ENCODE peak calls at places on chromosome 17, in ten cellular contexts. Q is GM23338, L is A549, Y is uterus, R is IMR-90, A is PC-3, T is WERI-Rb-1, S is astrocyte, B is lower leg skin, U is body of pancreas. D is an unnamed sample.

GRCh38 chr17:74760404-74761105 is 12.1 kb downstream of the NHERF1 start:
- DNase-seq in Q (no peak), L (no peak), Y (no peak), R (no peak), A (no peak), T (peak), S (no peak), B (no peak), U (no peak), D (no peak)

GRCh38 chr17:8056976-8057625 is 18.2 kb downstream of the ALOX15B start:
- DNase-seq in Q (no peak), L (no peak), Y (no peak), R (no peak), A (peak), T (no peak), S (no peak), B (no peak), U (no peak), D (no peak)

GRCh38 chr17:81276781-81277180 is 18.3 kb downstream of the SLC38A10 start:
- DNase-seq in Q (no peak), L (no peak), Y (no peak), R (no peak), A (no peak), T (no peak), S (no peak), B (no peak), U (no peak), D (no peak)

GRCh38 chr17:50364715-50365114 is 8.3 kb downstream of the MRPL27 start:
- DNase-seq in Q (peak), L (no peak), Y (no peak), R (peak), A (no peak), T (no peak), S (peak), B (no peak), U (no peak), D (no peak)

GRCh38 chr17:33262724-33263123 is 30.4 kb downstream of the ASIC2 start:
- DNase-seq in Q (peak), L (peak), Y (no peak), R (no peak), A (no peak), T (peak), S (peak), B (no peak), U (no peak), D (no peak)

GRCh38 chr17:4293572-4293971 is 29.8 kb upstream of the ANKFY1 start:
- DNase-seq in Q (no peak), L (no peak), Y (no peak), R (no peak), A (no peak), T (no peak), S (no peak), B (no peak), U (no peak), D (peak)

GRCh38 chr17:69506489-69506888 is 92.0 kb downstream of the MAP2K6 start:
- DNase-seq in Q (peak), L (peak), Y (no peak), R (no peak), A (peak), T (no peak), S (no peak), B (no peak), U (no peak), D (no peak)

GRCh38 chr17:15942207-15942833 is 2.6 kb upstream of the ADORA2B start:
- DNase-seq in Q (no peak), L (no peak), Y (no peak), R (no peak), A (peak), T (no peak), S (no peak), B (no peak), U (no peak), D (no peak)

GRCh38 chr17:29930399-29931010 is 477 bp upstream of the SSH2 start:
- DNase-seq in Q (peak), L (no peak), Y (no peak), R (peak), A (no peak), T (no peak), S (peak), B (no peak), U (no peak), D (no peak)

GRCh38 chr17:79702550-79703236 is 28.1 kb upstream of the ENPP7 start:
- DNase-seq in Q (no peak), L (no peak), Y (no peak), R (no peak), A (no peak), T (no peak), S (no peak), B (no peak), U (no peak), D (no peak)

GRCh38 chr17:70168044-70168978 is 1.0 kb upstream of the KCNJ2 start:
- DNase-seq in Q (peak), L (peak), Y (peak), R (peak), A (peak), T (peak), S (peak), B (peak), U (peak), D (peak)

GRCh38 chr17:34797724-34798123 is 163.5 kb downstream of the CCT6B start:
- DNase-seq in Q (peak), L (peak), Y (no peak), R (peak), A (peak), T (no peak), S (no peak), B (no peak), U (no peak), D (peak)

GRCh38 chr17:33267279-33267790 is 25.8 kb downstream of the ASIC2 start:
- DNase-seq in Q (no peak), L (peak), Y (no peak), R (peak), A (peak), T (no peak), S (peak), B (no peak), U (no peak), D (no peak)

GRCh38 chr17:69870091-69870530 is 204.9 kb upstream of the KCNJ16 start:
- DNase-seq in Q (no peak), L (peak), Y (no peak), R (peak), A (peak), T (no peak), S (peak), B (no peak), U (no peak), D (no peak)

GRCh38 chr17:38725066-38725465 is 5.1 kb upstream of the CISD3 start:
- DNase-seq in Q (no peak), L (no peak), Y (no peak), R (no peak), A (no peak), T (no peak), S (no peak), B (no peak), U (no peak), D (no peak)

GRCh38 chr17:71033336-71033735 is 864.0 kb downstream of the KCNJ2 start:
- DNase-seq in Q (peak), L (no peak), Y (no peak), R (no peak), A (no peak), T (no peak), S (no peak), B (no peak), U (no peak), D (no peak)

GRCh38 chr17:2975469-2975958 is 87.9 kb downstream of the OR1D5 start:
- DNase-seq in Q (no peak), L (no peak), Y (no peak), R (no peak), A (peak), T (no peak), S (peak), B (no peak), U (peak), D (no peak)

GRCh38 chr17:56891751-56892150 is 22.1 kb downstream of the TRIM25 start:
- DNase-seq in Q (peak), L (peak), Y (no peak), R (no peak), A (no peak), T (peak), S (no peak), B (no peak), U (peak), D (no peak)

GRCh38 chr17:36859701-36860100 is 77.6 kb upstream of the LHX1 start:
- DNase-seq in Q (no peak), L (no peak), Y (no peak), R (no peak), A (no peak), T (no peak), S (no peak), B (no peak), U (no peak), D (no peak)

GRCh38 chr17:64006361-64007088 is 8.4 kb downstream of the PRR29 start:
- DNase-seq in Q (no peak), L (no peak), Y (peak), R (no peak), A (no peak), T (no peak), S (no peak), B (no peak), U (peak), D (peak)

GRCh38 chr17:61305024-61305423 is 94.6 kb upstream of the TBX2 start:
- DNase-seq in Q (no peak), L (no peak), Y (no peak), R (peak), A (no peak), T (no peak), S (no peak), B (no peak), U (no peak), D (no peak)

GRCh38 chr17:45090711-45091110 is 29.6 kb downstream of the NMT1 start:
- DNase-seq in Q (no peak), L (peak), Y (no peak), R (peak), A (no peak), T (no peak), S (no peak), B (no peak), U (no peak), D (no peak)

GRCh38 chr17:63433746-63434591 is 12.1 kb downstream of the CYB561 start:
- DNase-seq in Q (no peak), L (peak), Y (peak), R (peak), A (peak), T (no peak), S (peak), B (peak), U (peak), D (no peak)

GRCh38 chr17:66449418-66449977 is 147.1 kb downstream of the PRKCA start:
- DNase-seq in Q (peak), L (no peak), Y (no peak), R (no peak), A (no peak), T (no peak), S (no peak), B (no peak), U (no peak), D (no peak)

GRCh38 chr17:66448008-66448644 is 145.7 kb downstream of the PRKCA start:
- DNase-seq in Q (no peak), L (no peak), Y (no peak), R (no peak), A (no peak), T (no peak), S (no peak), B (no peak), U (no peak), D (no peak)

GRCh38 chr17:66450857-66451158 is 148.4 kb downstream of the PRKCA start:
- DNase-seq in Q (no peak), L (no peak), Y (no peak), R (no peak), A (no peak), T (no peak), S (no peak), B (no peak), U (no peak), D (no peak)

GRCh38 chr17:66450008-66450856 is 147.8 kb downstream of the PRKCA start:
- DNase-seq in Q (peak), L (no peak), Y (no peak), R (no peak), A (no peak), T (no peak), S (no peak), B (no peak), U (no peak), D (no peak)

DNA sequence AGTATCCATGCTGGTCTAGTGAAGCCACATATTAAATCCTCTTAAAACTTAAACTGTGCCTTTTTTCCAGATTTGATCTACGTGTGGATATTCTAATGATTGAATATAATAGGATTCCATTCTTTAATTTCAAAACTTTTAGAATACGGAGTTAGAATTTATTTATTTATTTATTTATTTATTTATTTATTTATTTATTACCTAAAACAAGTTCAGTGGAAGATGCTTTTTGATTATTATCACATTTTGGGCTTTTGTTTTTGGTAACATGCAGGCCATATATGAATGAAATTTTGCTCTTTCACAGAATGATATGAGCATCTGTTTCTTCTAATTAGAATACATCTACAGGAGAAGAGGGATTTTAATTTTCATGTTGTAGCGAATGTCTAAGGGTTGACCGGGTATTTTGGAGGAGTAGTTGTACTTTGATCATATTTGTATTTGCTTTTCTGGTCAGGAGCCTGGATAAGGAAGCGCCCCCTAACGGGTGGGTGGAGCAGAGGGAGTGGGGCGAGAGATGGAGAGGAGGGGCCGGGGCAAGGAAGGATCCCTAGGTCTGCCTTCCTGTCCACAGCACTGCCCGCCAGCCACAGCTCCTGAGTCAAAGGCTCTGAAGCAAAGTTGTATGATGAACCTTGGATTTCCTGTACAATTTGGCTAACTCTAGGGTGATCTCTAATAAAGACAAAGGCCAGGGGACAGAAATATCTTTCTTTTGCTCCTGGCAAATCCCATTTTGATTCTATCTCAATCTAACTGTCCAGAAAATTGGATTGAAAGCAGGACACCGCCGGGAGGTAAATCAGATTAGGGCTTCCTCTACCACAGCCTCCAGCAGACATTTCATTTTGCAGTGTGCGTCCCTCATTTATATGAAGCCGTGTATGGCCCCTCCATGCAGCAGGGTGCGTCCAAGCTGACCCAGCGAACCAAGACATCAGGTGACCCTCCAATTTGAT is 149.1 kb downstream of the PRKCA start:
- DNase-seq in Q (peak), L (peak), Y (no peak), R (no peak), A (no peak), T (peak), S (no peak), B (no peak), U (peak), D (no peak)
- TF ChIP-seq CTCF in Q (peak), L (peak), Y (no peak), R (peak), A (peak), T (no peak), S (no peak), B (no peak), U (peak), D (no peak)

GRCh38 chr17:18002171-18002570 is 29.5 kb downstream of the DRC3 start:
- DNase-seq in Q (no peak), L (no peak), Y (no peak), R (peak), A (no peak), T (no peak), S (no peak), B (no peak), U (no peak), D (no peak)

GRCh38 chr17:18004345-18004744 is 31.7 kb downstream of the DRC3 start:
- DNase-seq in Q (no peak), L (no peak), Y (no peak), R (peak), A (peak), T (no peak), S (no peak), B (no peak), U (no peak), D (no peak)

GRCh38 chr17:18005496-18005895 is 32.8 kb downstream of the DRC3 start:
- DNase-seq in Q (no peak), L (no peak), Y (no peak), R (no peak), A (peak), T (no peak), S (no peak), B (no peak), U (no peak), D (no peak)

GRCh38 chr17:18006495-18007239 is 32.3 kb downstream of the ATPAF2 start:
- DNase-seq in Q (peak), L (no peak), Y (no peak), R (no peak), A (no peak), T (no peak), S (no peak), B (no peak), U (no peak), D (no peak)

DNA sequence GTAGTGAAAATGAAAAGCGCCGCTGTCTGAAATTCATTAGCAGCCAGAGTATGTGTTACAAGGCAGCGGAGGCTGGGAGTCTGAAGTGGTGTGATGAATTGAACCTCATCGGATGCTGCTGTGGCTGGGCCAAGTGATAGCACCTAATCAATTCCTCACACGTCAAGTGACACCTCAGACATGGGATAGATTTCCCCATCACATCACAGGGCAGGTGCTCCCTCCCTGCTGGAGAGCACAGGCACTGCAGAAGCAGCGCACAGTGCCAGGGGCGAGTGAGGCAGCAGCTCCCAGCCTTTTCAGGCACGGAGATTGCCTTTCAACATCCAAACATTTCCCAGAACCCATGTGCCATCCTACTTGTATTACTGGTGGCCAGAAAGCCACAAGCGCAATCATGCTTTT is 32.2 kb downstream of the DRC3 start:
- DNase-seq in Q (peak), L (no peak), Y (no peak), R (no peak), A (no peak), T (no peak), S (no peak), B (no peak), U (no peak), D (no peak)
- TF ChIP-seq CTCF in Q (peak), L (no peak), Y (no peak), R (peak), A (peak), T (peak), S (peak), B (no peak), U (no peak), D (no peak)

DNA sequence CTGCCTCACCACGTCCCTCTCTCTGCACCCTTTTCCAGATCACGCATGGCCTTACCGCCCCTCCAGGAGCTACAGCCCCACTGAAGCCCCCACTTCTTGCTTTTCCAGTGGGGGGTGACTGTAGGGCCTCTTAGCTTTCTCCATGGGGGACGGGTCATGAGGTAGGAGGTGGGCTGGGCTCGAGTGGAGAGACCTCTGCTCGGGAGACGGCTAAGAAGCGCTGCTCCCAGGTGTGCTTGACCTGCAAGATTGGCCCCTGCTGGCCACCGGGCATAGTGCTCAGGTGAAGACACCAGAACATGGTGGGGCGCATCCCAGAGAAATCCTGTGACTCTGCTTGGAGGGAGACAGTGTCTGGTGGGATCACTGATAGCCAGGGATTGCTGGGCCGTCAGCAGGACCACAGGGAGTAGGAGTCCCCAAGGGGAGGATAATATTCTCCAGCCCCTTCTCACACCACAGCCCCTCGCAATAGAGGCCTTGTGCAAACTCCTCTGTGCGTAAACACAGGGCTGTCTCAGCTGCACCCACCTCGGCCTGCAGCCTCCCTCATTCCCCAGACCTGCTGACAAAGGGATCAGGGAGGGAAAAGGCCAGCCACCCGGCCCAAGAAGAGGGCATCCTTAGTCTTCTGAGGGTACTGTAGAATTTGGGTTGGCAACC is 8.9 kb upstream of the GALK1 start:
- DNase-seq in Q (peak), L (no peak), Y (no peak), R (no peak), A (no peak), T (peak), S (no peak), B (no peak), U (peak), D (no peak)
- TF ChIP-seq CTCF in Q (peak), L (no peak), Y (no peak), R (no peak), A (peak), T (peak), S (no peak), B (no peak), U (no peak), D (no peak)

GRCh38 chr17:6274310-6274709 is 160.6 kb downstream of the AIPL1 start:
- DNase-seq in Q (no peak), L (no peak), Y (no peak), R (no peak), A (no peak), T (no peak), S (no peak), B (no peak), U (no peak), D (no peak)

GRCh38 chr17:6276711-6277110 is 158.2 kb downstream of the AIPL1 start:
- DNase-seq in Q (peak), L (no peak), Y (no peak), R (no peak), A (no peak), T (no peak), S (no peak), B (no peak), U (no peak), D (no peak)

GRCh38 chr17:6279659-6280058 is 155.3 kb downstream of the AIPL1 start:
- DNase-seq in Q (peak), L (peak), Y (no peak), R (no peak), A (peak), T (peak), S (no peak), B (no peak), U (peak), D (no peak)
- TF ChIP-seq CTCF in Q (peak), L (peak), Y (no peak), R (no peak), A (peak), T (peak), S (no peak), B (no peak), U (no peak), D (no peak)

GRCh38 chr17:28191018-28191417 is 128.0 kb upstream of the TMEM97 start:
- DNase-seq in Q (no peak), L (no peak), Y (no peak), R (no peak), A (peak), T (no peak), S (no peak), B (no peak), U (no peak), D (no peak)

GRCh38 chr17:28196637-28197036 is 122.4 kb upstream of the TMEM97 start:
- DNase-seq in Q (no peak), L (no peak), Y (no peak), R (no peak), A (no peak), T (no peak), S (no peak), B (no peak), U (no peak), D (no peak)

GRCh38 chr17:28188841-28189263 is 130.1 kb upstream of the TMEM97 start:
- DNase-seq in Q (no peak), L (no peak), Y (no peak), R (peak), A (peak), T (no peak), S (no peak), B (no peak), U (no peak), D (no peak)

GRCh38 chr17:28189667-28190066 is 129.3 kb upstream of the TMEM97 start:
- DNase-seq in Q (no peak), L (no peak), Y (no peak), R (no peak), A (no peak), T (no peak), S (no peak), B (no peak), U (no peak), D (no peak)

GRCh38 chr17:28193241-28193640 is 125.8 kb upstream of the TMEM97 start:
- DNase-seq in Q (no peak), L (no peak), Y (no peak), R (no peak), A (no peak), T (no peak), S (no peak), B (peak), U (peak), D (no peak)
- TF ChIP-seq CTCF in Q (no peak), L (no peak), Y (no peak), R (no peak), A (no peak), T (peak), S (no peak), B (no peak), U (no peak), D (no peak)

D was measured in GM13976.